ENCODE peak calls at places on chromosomes 1 and 21, in four cellular contexts. One of them, this sample, is unnamed.

GRCh38 chr1:200737647-200738296 is 921 bp upstream of the CAMSAP2 start:
- DNase-seq in right lobe of liver: no peak
- DNase-seq in adrenal gland: no peak
- DNase-seq in upper lobe of left lung: no peak
- DNase-seq in this sample: no peak

GRCh38 chr1:204127597-204128242 is 24.1 kb downstream of the ETNK2 start:
- DNase-seq in right lobe of liver: peak
- DNase-seq in adrenal gland: peak
- DNase-seq in upper lobe of left lung: no peak
- DNase-seq in this sample: peak

GRCh38 chr1:55244476-55245109 is 29.4 kb upstream of the USP24 start:
- DNase-seq in right lobe of liver: no peak
- DNase-seq in adrenal gland: no peak
- DNase-seq in upper lobe of left lung: no peak
- DNase-seq in this sample: no peak

GRCh38 chr1:184621262-184621661 is 133.4 kb downstream of the EDEM3 start:
- DNase-seq in right lobe of liver: no peak
- DNase-seq in adrenal gland: no peak
- DNase-seq in upper lobe of left lung: no peak
- DNase-seq in this sample: no peak

GRCh38 chr1:54280652-54281051 is 80.7 kb downstream of the MRPL37 start:
- DNase-seq in right lobe of liver: no peak
- DNase-seq in adrenal gland: no peak
- DNase-seq in upper lobe of left lung: no peak
- DNase-seq in this sample: no peak

GRCh38 chr1:6358144-6358624 is 35.4 kb downstream of the ACOT7 start:
- DNase-seq in right lobe of liver: no peak
- DNase-seq in adrenal gland: no peak
- DNase-seq in upper lobe of left lung: no peak
- DNase-seq in this sample: no peak

GRCh38 chr1:19454265-19455198 is 30.8 kb downstream of the CAPZB start:
- DNase-seq in right lobe of liver: no peak
- DNase-seq in adrenal gland: no peak
- DNase-seq in upper lobe of left lung: no peak
- DNase-seq in this sample: no peak

GRCh38 chr21:35203093-35204021 is 154.3 kb upstream of the RUNX1 start:
- DNase-seq in right lobe of liver: no peak
- DNase-seq in adrenal gland: no peak
- DNase-seq in upper lobe of left lung: no peak
- DNase-seq in this sample: no peak

GRCh38 chr1:53349968-53350852 is 22.3 kb upstream of the LRP8 start:
- DNase-seq in right lobe of liver: peak
- DNase-seq in adrenal gland: peak
- DNase-seq in upper lobe of left lung: no peak
- DNase-seq in this sample: no peak

GRCh38 chr1:35577071-35577998 is 4.2 kb downstream of the TFAP2E start:
- DNase-seq in right lobe of liver: no peak
- DNase-seq in adrenal gland: no peak
- DNase-seq in upper lobe of left lung: peak
- DNase-seq in this sample: no peak

GRCh38 chr1:171739646-171740045 is 2.2 kb downstream of the VAMP4 start:
- DNase-seq in right lobe of liver: no peak
- DNase-seq in adrenal gland: no peak
- DNase-seq in upper lobe of left lung: no peak
- DNase-seq in this sample: no peak

GRCh38 chr1:192669174-192669573 is 33.2 kb downstream of the RGS13 start:
- DNase-seq in right lobe of liver: no peak
- DNase-seq in adrenal gland: no peak
- DNase-seq in upper lobe of left lung: no peak
- DNase-seq in this sample: no peak

GRCh38 chr1:64664287-64664686 is 80.6 kb upstream of the RAVER2 start:
- DNase-seq in right lobe of liver: no peak
- DNase-seq in adrenal gland: no peak
- DNase-seq in upper lobe of left lung: no peak
- DNase-seq in this sample: no peak

GRCh38 chr1:69836961-69837636 is 269.4 kb downstream of the LRRC7 start:
- DNase-seq in right lobe of liver: no peak
- DNase-seq in adrenal gland: no peak
- DNase-seq in upper lobe of left lung: no peak
- DNase-seq in this sample: no peak

GRCh38 chr1:9279172-9279840 is 13.4 kb upstream of the SPSB1 start:
- DNase-seq in right lobe of liver: no peak
- DNase-seq in adrenal gland: no peak
- DNase-seq in upper lobe of left lung: peak
- DNase-seq in this sample: no peak

GRCh38 chr1:174654553-174654952 is 206.8 kb downstream of the GPR52 start:
- DNase-seq in right lobe of liver: no peak
- DNase-seq in adrenal gland: no peak
- DNase-seq in upper lobe of left lung: no peak
- DNase-seq in this sample: no peak

GRCh38 chr1:237041795-237042466 is at the start of gene RYR2:
- DNase-seq in right lobe of liver: no peak
- DNase-seq in adrenal gland: no peak
- DNase-seq in upper lobe of left lung: peak
- DNase-seq in this sample: no peak

GRCh38 chr1:153578490-153578889 is 12.8 kb upstream of the S100A2 start:
- DNase-seq in right lobe of liver: no peak
- DNase-seq in adrenal gland: no peak
- DNase-seq in upper lobe of left lung: no peak
- DNase-seq in this sample: no peak

GRCh38 chr1:90561926-90562325 is 155.2 kb downstream of the BARHL2 start:
- DNase-seq in right lobe of liver: no peak
- DNase-seq in adrenal gland: no peak
- DNase-seq in upper lobe of left lung: no peak
- DNase-seq in this sample: no peak

GRCh38 chr1:40076895-40077312 is 20.1 kb downstream of the PPT1 start:
- DNase-seq in right lobe of liver: no peak
- DNase-seq in adrenal gland: no peak
- DNase-seq in upper lobe of left lung: no peak
- DNase-seq in this sample: no peak

GRCh38 chr1:224054012-224054411 is 59.9 kb upstream of the FBXO28 start:
- DNase-seq in right lobe of liver: no peak
- DNase-seq in adrenal gland: no peak
- DNase-seq in upper lobe of left lung: no peak
- DNase-seq in this sample: no peak

GRCh38 chr1:65172936-65173335 is 24.9 kb downstream of the AK4 start:
- DNase-seq in right lobe of liver: no peak
- DNase-seq in adrenal gland: no peak
- DNase-seq in upper lobe of left lung: no peak
- DNase-seq in this sample: no peak

GRCh38 chr1:157272899-157273774 is 134.9 kb upstream of the ETV3 start:
- DNase-seq in right lobe of liver: no peak
- DNase-seq in adrenal gland: no peak
- DNase-seq in upper lobe of left lung: no peak
- DNase-seq in this sample: no peak

GRCh38 chr1:236854602-236854978 is 59.5 kb downstream of the MTR start:
- DNase-seq in right lobe of liver: no peak
- DNase-seq in adrenal gland: no peak
- DNase-seq in upper lobe of left lung: no peak
- DNase-seq in this sample: no peak

GRCh38 chr1:1287288-1288110 is 7.3 kb downstream of the SCNN1D start:
- DNase-seq in right lobe of liver: no peak
- DNase-seq in adrenal gland: no peak
- DNase-seq in upper lobe of left lung: peak
- DNase-seq in this sample: no peak

GRCh38 chr1:37622131-37622530 is 12.6 kb downstream of the RSPO1 start:
- DNase-seq in right lobe of liver: no peak
- DNase-seq in adrenal gland: no peak
- DNase-seq in upper lobe of left lung: no peak
- DNase-seq in this sample: no peak

GRCh38 chr21:14888202-14888601 is 176.6 kb downstream of the NRIP1 start:
- DNase-seq in right lobe of liver: no peak
- DNase-seq in adrenal gland: no peak
- DNase-seq in upper lobe of left lung: no peak
- DNase-seq in this sample: no peak

GRCh38 chr1:214475746-214476145 is 75.7 kb downstream of the PTPN14 start:
- DNase-seq in right lobe of liver: no peak
- DNase-seq in adrenal gland: no peak
- DNase-seq in upper lobe of left lung: no peak
- DNase-seq in this sample: no peak

GRCh38 chr1:19450811-19451564 is 34.4 kb downstream of the CAPZB start:
- DNase-seq in right lobe of liver: no peak
- DNase-seq in adrenal gland: peak
- DNase-seq in upper lobe of left lung: no peak
- DNase-seq in this sample: no peak

GRCh38 chr1:32099426-32099825 is 8.4 kb upstream of the KPNA6 start:
- DNase-seq in right lobe of liver: no peak
- DNase-seq in adrenal gland: no peak
- DNase-seq in upper lobe of left lung: no peak
- DNase-seq in this sample: no peak

GRCh38 chr1:8706995-8707396 is 110.4 kb downstream of the RERE start:
- DNase-seq in right lobe of liver: no peak
- DNase-seq in adrenal gland: no peak
- DNase-seq in upper lobe of left lung: no peak
- DNase-seq in this sample: no peak

GRCh38 chr1:58209578-58209977 is 336.9 kb downstream of the OMA1 start:
- DNase-seq in right lobe of liver: no peak
- DNase-seq in adrenal gland: no peak
- DNase-seq in upper lobe of left lung: no peak
- DNase-seq in this sample: no peak

GRCh38 chr21:36849461-36849860 is 117.0 kb downstream of the HLCS start:
- DNase-seq in right lobe of liver: no peak
- DNase-seq in adrenal gland: no peak
- DNase-seq in upper lobe of left lung: no peak
- DNase-seq in this sample: no peak

GRCh38 chr1:37854406-37854805 is 5.0 kb downstream of the MTF1 start:
- DNase-seq in right lobe of liver: no peak
- DNase-seq in adrenal gland: no peak
- DNase-seq in upper lobe of left lung: no peak
- DNase-seq in this sample: no peak

GRCh38 chr1:16067127-16067768 is 6.2 kb downstream of the FAM131C start:
- DNase-seq in right lobe of liver: peak
- DNase-seq in adrenal gland: peak
- DNase-seq in upper lobe of left lung: no peak
- DNase-seq in this sample: no peak

GRCh38 chr1:60972841-60973364 is 109.5 kb upstream of the NFIA start:
- DNase-seq in right lobe of liver: no peak
- DNase-seq in adrenal gland: no peak
- DNase-seq in upper lobe of left lung: no peak
- DNase-seq in this sample: no peak

GRCh38 chr1:207024202-207025143 is 8.1 kb downstream of the C1orf116 start:
- DNase-seq in right lobe of liver: no peak
- DNase-seq in adrenal gland: peak
- DNase-seq in upper lobe of left lung: no peak
- DNase-seq in this sample: no peak

GRCh38 chr1:59212715-59213114 is 84.2 kb upstream of the FGGY start:
- DNase-seq in right lobe of liver: no peak
- DNase-seq in adrenal gland: no peak
- DNase-seq in upper lobe of left lung: no peak
- DNase-seq in this sample: no peak

GRCh38 chr1:2311184-2312032 is 79.9 kb downstream of the MORN1 start:
- DNase-seq in right lobe of liver: no peak
- DNase-seq in adrenal gland: no peak
- DNase-seq in upper lobe of left lung: peak
- DNase-seq in this sample: no peak
- TF ChIP-seq CTCF in right lobe of liver: peak
- TF ChIP-seq CTCF in adrenal gland: peak
- TF ChIP-seq CTCF in upper lobe of left lung: peak
- TF ChIP-seq CTCF in this sample: peak

GRCh38 chr1:44512313-44512885 is 107.3 kb downstream of the RNF220 start:
- DNase-seq in right lobe of liver: no peak
- DNase-seq in adrenal gland: no peak
- DNase-seq in upper lobe of left lung: no peak
- DNase-seq in this sample: no peak
- TF ChIP-seq POLR2A in right lobe of liver: no peak
- TF ChIP-seq POLR2A in adrenal gland: no peak
- TF ChIP-seq POLR2A in upper lobe of left lung: no peak
- TF ChIP-seq POLR2A in this sample: no peak

GRCh38 chr1:234326493-234327366 is 46.5 kb upstream of the COA6 start:
- DNase-seq in right lobe of liver: peak
- DNase-seq in adrenal gland: peak
- DNase-seq in upper lobe of left lung: peak
- DNase-seq in this sample: peak
- TF ChIP-seq CTCF in right lobe of liver: peak
- TF ChIP-seq CTCF in adrenal gland: peak
- TF ChIP-seq CTCF in upper lobe of left lung: peak
- TF ChIP-seq CTCF in this sample: peak

GRCh38 chr1:68270993-68271392 is 38.7 kb upstream of the WLS start:
- DNase-seq in right lobe of liver: no peak
- DNase-seq in adrenal gland: no peak
- DNase-seq in upper lobe of left lung: no peak
- DNase-seq in this sample: no peak

GRCh38 chr1:68276448-68276847 is 44.1 kb upstream of the WLS start:
- DNase-seq in right lobe of liver: no peak
- DNase-seq in adrenal gland: no peak
- DNase-seq in upper lobe of left lung: no peak
- DNase-seq in this sample: no peak

GRCh38 chr1:68278221-68278620 is 45.9 kb upstream of the WLS start:
- DNase-seq in right lobe of liver: no peak
- DNase-seq in adrenal gland: no peak
- DNase-seq in upper lobe of left lung: no peak
- DNase-seq in this sample: no peak

GRCh38 chr1:68269637-68270430 is 37.5 kb upstream of the WLS start:
- DNase-seq in right lobe of liver: no peak
- DNase-seq in adrenal gland: no peak
- DNase-seq in upper lobe of left lung: no peak
- DNase-seq in this sample: no peak

DNA sequence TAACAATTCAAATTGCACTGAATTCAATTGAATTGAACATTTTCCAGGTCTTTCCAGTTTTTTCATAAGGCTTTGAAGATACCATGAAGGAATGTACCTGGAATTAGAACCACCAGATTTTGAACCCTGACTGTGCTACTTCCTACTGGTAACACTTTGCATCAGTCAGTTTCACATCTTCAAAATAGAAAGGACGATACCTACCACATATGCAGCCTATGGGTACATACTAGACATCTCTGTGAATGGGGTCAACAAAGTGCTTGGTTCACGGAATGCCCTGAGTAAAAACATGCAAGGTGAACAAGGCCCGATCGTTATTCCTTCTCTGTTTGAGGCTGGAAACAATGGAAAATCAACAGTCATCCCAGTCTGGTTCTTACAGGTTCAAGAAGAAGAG is 41.2 kb upstream of the WLS start:
- DNase-seq in right lobe of liver: no peak
- DNase-seq in adrenal gland: no peak
- DNase-seq in upper lobe of left lung: no peak
- DNase-seq in this sample: no peak
- TF ChIP-seq POLR2A in right lobe of liver: no peak
- TF ChIP-seq POLR2A in adrenal gland: no peak
- TF ChIP-seq POLR2A in upper lobe of left lung: no peak
- TF ChIP-seq POLR2A in this sample: no peak

DNA sequence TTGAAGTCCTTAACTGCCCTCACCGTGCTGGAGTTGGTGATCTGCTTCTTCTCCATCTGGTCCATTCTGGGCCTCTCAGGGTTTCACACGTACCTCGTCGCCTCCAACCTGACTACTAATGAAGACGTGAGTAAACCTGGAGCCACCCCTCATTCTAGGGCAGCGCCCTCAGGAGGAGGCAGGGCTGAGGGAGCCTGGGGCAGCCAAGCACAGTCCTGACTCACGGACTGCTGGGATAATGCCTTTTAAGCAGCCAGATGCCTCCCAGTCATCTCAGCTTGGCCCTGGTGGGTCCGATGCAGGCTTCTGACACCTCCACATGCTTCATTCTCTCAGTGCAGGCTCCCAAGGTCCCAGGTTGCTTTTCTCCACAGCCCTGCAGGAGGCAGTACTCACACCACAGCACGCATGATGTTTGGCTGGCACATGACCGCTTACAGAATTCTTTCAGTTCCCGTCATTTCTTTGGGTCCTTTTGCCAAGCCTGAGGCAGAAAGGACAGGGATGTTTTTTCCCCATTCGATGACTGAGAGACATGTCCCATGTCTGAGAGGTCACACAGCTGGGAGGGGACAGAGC is 11.8 kb upstream of the SFN start:
- DNase-seq in right lobe of liver: no peak
- DNase-seq in adrenal gland: no peak
- DNase-seq in upper lobe of left lung: no peak
- DNase-seq in this sample: no peak
- TF ChIP-seq CTCF in right lobe of liver: no peak
- TF ChIP-seq CTCF in adrenal gland: no peak
- TF ChIP-seq CTCF in upper lobe of left lung: no peak
- TF ChIP-seq CTCF in this sample: no peak